ENCODE peak calls at places on chromosomes 16 and 17, in seven cellular contexts. W is cardiac muscle cell; J is CD8-positive, alpha-beta T cell; G is heart left ventricle; C is bronchial epithelial cell; P is lower leg skin; U is foreskin fibroblast. H is an unnamed sample.

GRCh38 chr17:81966343-81967243 is 5.6 kb upstream of the NOTUM start:
- DNase-seq in C (no peak), G (peak), P (no peak), W (peak), J (no peak), U (peak), H (no peak)

GRCh38 chr16:1642148-1642547 is 30.0 kb downstream of the CRAMP1 start:
- DNase-seq in C (no peak), J (no peak), P (no peak), G (no peak), U (no peak), W (no peak), H (no peak)

GRCh38 chr16:51155901-51156810 is 5.1 kb upstream of the SALL1 start:
- DNase-seq in U (peak), C (no peak), P (no peak), J (no peak), W (peak), G (no peak), H (no peak)

GRCh38 chr17:4899341-4900230 is at the start of gene C17orf107:
- DNase-seq in W (peak), U (peak), J (peak), P (peak), G (peak), C (peak), H (peak)

GRCh38 chr17:9054611-9055010 is 33.3 kb downstream of the NTN1 start:
- DNase-seq in C (no peak), W (no peak), P (no peak), G (no peak), J (no peak), U (no peak), H (no peak)

GRCh38 chr16:52617591-52617990 is 70.6 kb upstream of the TOX3 start:
- DNase-seq in U (no peak), C (peak), W (no peak), G (no peak), J (no peak), P (no peak), H (no peak)

GRCh38 chr17:67381925-67382257 is 4.8 kb downstream of the PITPNC1 start:
- DNase-seq in J (no peak), W (no peak), C (no peak), U (no peak), G (no peak), P (no peak), H (no peak)

GRCh38 chr16:3780570-3780969 is 63.2 kb upstream of the TRAP1 start:
- DNase-seq in P (no peak), G (no peak), W (no peak), C (no peak), U (peak), J (peak), H (no peak)

GRCh38 chr17:2735896-2736295 is 13.6 kb downstream of the CCDC92B start:
- DNase-seq in J (no peak), U (no peak), W (no peak), C (no peak), P (no peak), G (no peak), H (no peak)

GRCh38 chr17:56594528-56595418 is 1.3 kb downstream of the NOG start:
- DNase-seq in U (peak), C (no peak), P (no peak), J (peak), W (no peak), G (no peak), H (no peak)

GRCh38 chr17:69581061-69581955 is 166.8 kb downstream of the MAP2K6 start:
- DNase-seq in J (peak), C (no peak), W (no peak), P (no peak), U (no peak), G (peak), H (peak)

GRCh38 chr17:81162491-81162890 is 2.8 kb upstream of the PVALEF start:
- DNase-seq in W (no peak), P (no peak), U (no peak), C (no peak), G (no peak), J (no peak), H (no peak)

GRCh38 chr16:49620158-49620867 is 235.6 kb downstream of the ZNF423 start:
- DNase-seq in U (peak), C (peak), P (peak), J (no peak), G (peak), W (peak), H (no peak)

GRCh38 chr17:2050871-2051387 is 4.0 kb upstream of the HIC1 start:
- DNase-seq in J (no peak), C (no peak), P (no peak), U (peak), W (peak), G (peak), H (no peak)

GRCh38 chr16:60203525-60204124 is 1469.5 kb upstream of the GOT2 start:
- DNase-seq in J (no peak), W (peak), C (no peak), P (no peak), U (peak), G (no peak), H (no peak)

GRCh38 chr16:88383401-88384221 is 852 bp downstream of the ZNF469 start:
- DNase-seq in W (peak), J (no peak), G (no peak), U (peak), C (no peak), P (no peak), H (no peak)

GRCh38 chr17:73309727-73310555 is 1.9 kb downstream of the CDC42EP4 start:
- DNase-seq in P (no peak), G (no peak), J (no peak), U (peak), C (no peak), W (no peak), H (no peak)

DNA sequence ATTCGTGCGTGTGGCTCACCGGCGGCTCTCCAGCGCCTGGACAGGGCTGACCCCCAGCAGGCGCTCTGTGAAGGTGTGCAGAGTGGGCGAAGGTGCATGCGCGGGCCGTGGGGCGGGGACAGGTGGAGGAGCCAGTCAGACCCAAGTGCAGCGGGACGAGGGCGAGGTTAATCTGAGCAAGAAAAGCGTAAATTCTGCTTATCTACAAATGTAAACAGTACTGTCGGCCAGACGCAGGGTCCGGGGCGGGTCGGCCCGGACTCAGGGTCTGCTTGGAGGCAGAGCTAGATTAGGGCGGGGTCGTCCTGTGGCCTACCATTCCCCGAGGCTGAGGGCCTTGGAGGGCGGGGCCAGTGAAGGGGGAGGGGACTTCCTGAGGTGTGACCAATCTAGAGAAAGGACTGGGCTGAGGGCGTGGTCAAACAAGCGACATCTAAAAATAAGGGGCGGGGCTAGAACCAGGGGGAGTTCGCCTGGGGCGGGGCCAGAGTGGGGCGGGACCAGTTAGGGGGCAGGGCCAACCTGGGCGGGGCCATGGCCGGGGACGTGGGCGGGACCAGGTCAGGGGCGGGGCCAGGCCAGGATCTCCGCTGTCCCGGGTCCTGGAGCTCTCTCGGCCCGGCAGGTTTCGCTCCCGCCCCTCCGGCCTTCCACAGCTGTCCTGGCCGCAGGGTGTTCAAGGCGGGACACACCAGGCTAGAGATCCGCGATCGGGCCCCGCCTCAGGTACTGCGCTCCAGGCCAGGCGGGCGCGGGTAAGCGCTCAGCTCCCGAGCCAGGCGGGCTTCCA is at the start of gene SEC14L5:
- DNase-seq in G (peak), W (peak), P (peak), J (peak), U (peak), C (peak), H (peak)
- TF ChIP-seq CTCF in G (no peak), W (no peak), P (no peak), J (no peak), U (no peak), C (peak), H (no peak)

DNA sequence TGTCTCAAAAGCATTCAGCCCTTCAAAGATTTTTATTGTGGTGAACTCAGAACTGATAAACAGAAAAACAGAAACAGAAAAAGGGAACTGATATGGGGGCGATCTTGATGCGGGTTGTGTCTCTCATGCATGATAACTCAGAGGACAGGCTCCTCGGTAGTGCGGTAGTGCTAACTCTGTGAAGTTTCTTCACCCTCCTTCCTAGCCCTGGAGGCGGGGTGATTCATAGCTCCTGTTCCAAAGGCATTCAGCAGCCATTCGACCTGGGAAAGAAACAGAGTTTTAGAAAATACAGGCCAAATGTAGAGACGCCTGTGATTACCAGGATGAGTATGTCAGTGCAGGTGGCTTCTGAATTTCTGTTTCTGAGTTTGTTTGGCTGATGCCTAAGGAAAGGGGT is 5.5 kb upstream of the MAF start:
- DNase-seq in W (peak), G (no peak), P (no peak), U (peak), J (no peak), C (peak), H (peak)
- H3K4me3 ChIP-seq in W (no peak), G (no peak), P (no peak), U (no peak), J (no peak), C (no peak), H (no peak)

GRCh38 chr16:53695070-53695469 is 8.6 kb downstream of the RPGRIP1L start:
- DNase-seq in J (no peak), W (no peak), U (peak), C (peak), P (no peak), G (no peak), H (no peak)

GRCh38 chr16:53689636-53690035 is 14.0 kb downstream of the RPGRIP1L start:
- DNase-seq in G (no peak), U (peak), C (peak), J (no peak), W (no peak), P (no peak), H (no peak)

DNA sequence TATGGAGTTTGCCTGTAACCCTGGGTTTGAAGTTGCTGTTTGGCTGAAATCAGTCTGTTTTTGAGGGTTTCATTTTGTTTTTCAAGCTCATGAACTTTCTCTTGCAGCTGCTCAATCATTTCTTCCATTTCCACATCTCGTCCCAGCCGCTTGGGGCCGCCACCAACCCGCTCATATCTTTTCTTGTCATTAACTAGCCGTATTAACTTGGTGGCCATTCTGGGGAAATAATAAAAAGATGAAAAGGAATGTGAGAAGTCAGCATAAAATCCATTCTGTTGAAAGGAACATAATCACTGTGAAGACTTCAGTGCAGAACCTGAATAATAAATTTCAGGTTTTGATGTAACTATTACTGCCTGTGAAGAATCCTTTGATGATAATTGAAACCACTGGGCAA is 11.5 kb downstream of the RPGRIP1L start:
- DNase-seq in U (no peak), J (no peak), G (no peak), W (peak), P (no peak), C (no peak), H (no peak)
- TF ChIP-seq CTCF in U (peak), J (no peak), G (no peak), W (peak), P (no peak), C (peak), H (no peak)

GRCh38 chr17:17683710-17684365 is 2.6 kb downstream of the RAI1 start:
- DNase-seq in G (no peak), P (no peak), J (no peak), U (no peak), C (peak), W (no peak), H (no peak)
- H3K4me3 ChIP-seq in G (peak), P (no peak), J (no peak), U (peak), C (no peak), W (peak), H (peak)

GRCh38 chr16:600781-601180 is 10.9 kb downstream of the RAB40C start:
- DNase-seq in G (no peak), C (no peak), J (no peak), W (no peak), U (peak), P (no peak), H (no peak)
- TF ChIP-seq CTCF in G (no peak), C (peak), J (no peak), W (peak), U (peak), P (no peak), H (peak)

GRCh38 chr17:35944151-35944550 is 638 bp upstream of the LYZL6 start:
- DNase-seq in C (no peak), W (no peak), P (no peak), G (no peak), J (no peak), U (peak), H (no peak)

GRCh38 chr17:35943537-35943936 is at the start of gene LYZL6:
- DNase-seq in J (no peak), G (no peak), C (no peak), W (no peak), U (no peak), P (no peak), H (no peak)

GRCh38 chr17:35948092-35948491 is 4.6 kb upstream of the LYZL6 start:
- DNase-seq in U (no peak), C (no peak), J (no peak), G (no peak), W (no peak), P (no peak), H (no peak)

GRCh38 chr17:35942588-35943186 is 826 bp downstream of the LYZL6 start:
- DNase-seq in P (no peak), J (no peak), W (no peak), C (no peak), U (no peak), G (no peak), H (no peak)

GRCh38 chr17:35947156-35947585 is 3.7 kb upstream of the LYZL6 start:
- DNase-seq in J (peak), U (peak), G (peak), P (no peak), W (peak), C (peak), H (peak)
- H3K4me3 ChIP-seq in J (no peak), U (no peak), G (no peak), P (no peak), W (no peak), C (no peak), H (no peak)

GRCh38 chr16:15856901-15857778 is at the start of gene MYH11:
- DNase-seq in W (no peak), J (no peak), P (no peak), G (no peak), U (peak), C (no peak), H (no peak)
- TF ChIP-seq CTCF in W (no peak), J (no peak), P (no peak), G (no peak), U (no peak), C (no peak), H (no peak)

H was measured in GM12864.